ENCODE peak calls at places on chromosomes 13 and 19, in five cellular contexts. Y is Ammon's horn, V is NCI-H2107, W is astrocyte of the spinal cord, S is GM10248. Z is an unnamed sample.
A peak's percentile ranks its signal among the peaks of the same experiment; 100 is the strongest.

GRCh38 chr19:45160870-45161714 is at the start of gene NKPD1:
- DNase-seq in Y (no peak), V (no peak), W (no peak), S (no peak), Z (no peak)

GRCh38 chr13:107124129-107124718 is 556.3 kb upstream of the ARGLU1 start:
- DNase-seq in Y (peak; percentile 18), V (no peak), W (peak; percentile 39), S (no peak), Z (no peak)

GRCh38 chr19:18771328-18772242 is 19.5 kb downstream of the COMP start:
- DNase-seq in Y (no peak), V (no peak), W (no peak), S (no peak), Z (no peak)

GRCh38 chr13:102440259-102440936 is 38.5 kb upstream of the FGF14 start:
- DNase-seq in Y (no peak), V (no peak), W (no peak), S (peak; percentile 25), Z (no peak)

GRCh38 chr13:69226427-69226826 is 881.2 kb upstream of the ATXN8OS start:
- DNase-seq in Y (no peak), V (no peak), W (no peak), S (no peak), Z (no peak)

GRCh38 chr19:5828661-5829566 is 10.6 kb downstream of the FUT6 start:
- DNase-seq in Y (no peak), V (peak; percentile 91), W (no peak), S (peak; percentile 66), Z (no peak)

GRCh38 chr19:33402421-33403220 is 29.1 kb downstream of the CEBPG start:
- DNase-seq in Y (no peak), V (no peak), W (no peak), S (no peak), Z (no peak)

GRCh38 chr19:16949496-16950023 is 60.8 kb downstream of the F2RL3 start:
- DNase-seq in Y (no peak), V (no peak), W (no peak), S (peak; percentile 9), Z (no peak)

GRCh38 chr19:7772752-7773291 is 9.8 kb downstream of the CLEC4M start:
- DNase-seq in Y (no peak), V (no peak), W (no peak), S (peak; percentile 66), Z (no peak)